ENCODE peak calls at places on chromosome 15, in nine cellular contexts. X is CD8-positive, alpha-beta memory T cell; P is psoas muscle; I is astrocyte of the spinal cord; A is bronchial epithelial cell; D is coronary artery; U is lung; S is HL-60; G is cardiac fibroblast. M is an unnamed sample.

GRCh38 chr15:67997996-67998395 is 56.1 kb upstream of the PIAS1 start:
- DNase-seq in X (no peak), P (no peak), I (peak), A (peak), D (no peak), U (no peak), S (no peak), G (peak), M (peak)

GRCh38 chr15:100731259-100732156 is 129.1 kb downstream of the ASB7 start:
- DNase-seq in X (no peak), P (no peak), I (no peak), A (no peak), D (no peak), U (no peak), S (no peak), G (no peak), M (peak)

GRCh38 chr15:98927057-98927456 is 80.5 kb downstream of the PGPEP1L start:
- DNase-seq in X (no peak), P (no peak), I (no peak), A (no peak), D (no peak), U (no peak), S (no peak), G (no peak), M (no peak)

GRCh38 chr15:86855307-86855706 is 775.6 kb downstream of the AGBL1 start:
- DNase-seq in X (no peak), P (no peak), I (no peak), A (no peak), D (no peak), U (no peak), S (no peak), G (peak), M (peak)

GRCh38 chr15:92277776-92278175 is 115.9 kb upstream of the ST8SIA2 start:
- DNase-seq in X (no peak), P (no peak), I (peak), A (peak), D (no peak), U (peak), S (peak), G (peak), M (peak)

GRCh38 chr15:27133244-27133643 is 162.3 kb downstream of the GABRG3 start:
- DNase-seq in X (no peak), P (no peak), I (no peak), A (no peak), D (no peak), U (no peak), S (no peak), G (no peak), M (no peak)

GRCh38 chr15:87045741-87046140 is 966.1 kb downstream of the AGBL1 start:
- DNase-seq in X (no peak), P (no peak), I (no peak), A (peak), D (no peak), U (no peak), S (no peak), G (peak), M (peak)

GRCh38 chr15:72227192-72227586 is 3.8 kb downstream of the PKM start:
- DNase-seq in X (peak), P (peak), I (peak), A (peak), D (no peak), U (no peak), S (peak), G (peak), M (peak)

GRCh38 chr15:44775923-44776322 is 39.6 kb downstream of the TRIM69 start:
- DNase-seq in X (no peak), P (no peak), I (no peak), A (peak), D (no peak), U (no peak), S (no peak), G (peak), M (peak)

GRCh38 chr15:67199881-67200763 is 54.3 kb downstream of the AAGAB start:
- DNase-seq in X (no peak), P (no peak), I (no peak), A (peak), D (no peak), U (no peak), S (no peak), G (peak), M (peak)

GRCh38 chr15:101397521-101398003 is 91.9 kb downstream of the PCSK6 start:
- DNase-seq in X (no peak), P (no peak), I (no peak), A (no peak), D (no peak), U (no peak), S (no peak), G (no peak), M (no peak)

GRCh38 chr15:50685191-50685975 is 1.2 kb downstream of the TRPM7 start:
- DNase-seq in X (no peak), P (no peak), I (peak), A (no peak), D (no peak), U (no peak), S (no peak), G (peak), M (peak)

GRCh38 chr15:79370716-79371115 is 59.8 kb downstream of the TMED3 start:
- DNase-seq in X (no peak), P (no peak), I (peak), A (no peak), D (no peak), U (no peak), S (peak), G (peak), M (no peak)

GRCh38 chr15:73647259-73648026 is 14.3 kb upstream of the NPTN start:
- DNase-seq in X (no peak), P (no peak), I (no peak), A (peak), D (no peak), U (no peak), S (no peak), G (peak), M (peak)

GRCh38 chr15:101526021-101526420 is 36.5 kb upstream of the PCSK6 start:
- DNase-seq in X (no peak), P (no peak), I (no peak), A (no peak), D (no peak), U (no peak), S (no peak), G (no peak), M (no peak)

GRCh38 chr15:95470529-95470928 is 860.0 kb upstream of the NR2F2 start:
- DNase-seq in X (no peak), P (no peak), I (no peak), A (no peak), D (no peak), U (no peak), S (no peak), G (no peak), M (no peak)

GRCh38 chr15:96703087-96703486 is 372.6 kb downstream of the NR2F2 start:
- DNase-seq in X (no peak), P (no peak), I (no peak), A (no peak), D (no peak), U (no peak), S (no peak), G (no peak), M (no peak)

DNA sequence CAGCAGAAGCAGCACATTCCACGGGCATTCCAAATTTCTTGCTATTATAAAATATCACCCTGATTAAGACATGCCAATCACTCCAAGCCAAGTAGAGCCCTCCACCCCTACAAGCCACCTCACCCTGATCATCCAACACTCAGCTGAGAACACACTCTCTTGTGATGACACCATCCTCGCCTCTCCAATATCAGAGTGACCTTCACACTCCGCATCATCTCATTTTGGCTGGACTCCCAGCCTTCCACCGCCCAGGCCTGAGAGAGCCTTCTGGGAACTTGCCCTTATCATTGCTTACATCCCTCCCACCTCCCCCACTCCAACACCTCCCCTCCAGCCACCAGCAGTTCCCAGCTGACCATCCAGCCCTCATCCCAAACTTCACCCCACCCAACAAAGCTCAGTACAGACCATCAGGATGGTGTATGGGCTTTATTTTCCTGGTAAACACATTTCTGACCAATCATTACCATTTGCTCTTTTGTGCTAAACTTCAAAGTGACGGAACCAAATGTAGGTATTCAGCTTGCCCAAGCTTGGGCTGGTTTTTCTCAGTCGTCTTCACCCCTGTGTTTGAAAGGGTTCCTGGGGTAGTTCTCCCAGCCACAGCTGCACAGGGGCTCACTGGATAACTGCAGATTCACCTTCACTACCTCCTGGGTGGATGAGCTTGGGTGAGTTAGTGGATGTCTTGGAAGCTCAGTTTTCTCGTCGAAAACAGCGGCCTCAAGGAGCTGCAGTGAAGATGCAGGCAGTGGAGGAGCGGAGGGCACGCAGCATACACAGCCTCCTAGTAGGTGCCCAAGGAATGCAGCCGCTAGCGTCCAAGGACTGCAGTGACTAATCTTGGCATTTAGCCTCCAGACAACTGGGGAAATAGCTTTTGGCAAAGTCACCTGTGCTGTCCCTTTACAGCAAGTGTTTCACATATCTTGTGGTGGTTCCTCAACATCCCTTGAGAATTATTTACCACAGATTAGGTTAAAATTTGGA is 115.1 kb downstream of the LIPC start:
- DNase-seq in X (no peak), P (peak), I (peak), A (peak), D (no peak), U (peak), S (no peak), G (peak), M (peak)
- H3K4me3 ChIP-seq in X (no peak), P (no peak), I (no peak), A (no peak), D (no peak), U (no peak), S (no peak), G (no peak), M (no peak)

DNA sequence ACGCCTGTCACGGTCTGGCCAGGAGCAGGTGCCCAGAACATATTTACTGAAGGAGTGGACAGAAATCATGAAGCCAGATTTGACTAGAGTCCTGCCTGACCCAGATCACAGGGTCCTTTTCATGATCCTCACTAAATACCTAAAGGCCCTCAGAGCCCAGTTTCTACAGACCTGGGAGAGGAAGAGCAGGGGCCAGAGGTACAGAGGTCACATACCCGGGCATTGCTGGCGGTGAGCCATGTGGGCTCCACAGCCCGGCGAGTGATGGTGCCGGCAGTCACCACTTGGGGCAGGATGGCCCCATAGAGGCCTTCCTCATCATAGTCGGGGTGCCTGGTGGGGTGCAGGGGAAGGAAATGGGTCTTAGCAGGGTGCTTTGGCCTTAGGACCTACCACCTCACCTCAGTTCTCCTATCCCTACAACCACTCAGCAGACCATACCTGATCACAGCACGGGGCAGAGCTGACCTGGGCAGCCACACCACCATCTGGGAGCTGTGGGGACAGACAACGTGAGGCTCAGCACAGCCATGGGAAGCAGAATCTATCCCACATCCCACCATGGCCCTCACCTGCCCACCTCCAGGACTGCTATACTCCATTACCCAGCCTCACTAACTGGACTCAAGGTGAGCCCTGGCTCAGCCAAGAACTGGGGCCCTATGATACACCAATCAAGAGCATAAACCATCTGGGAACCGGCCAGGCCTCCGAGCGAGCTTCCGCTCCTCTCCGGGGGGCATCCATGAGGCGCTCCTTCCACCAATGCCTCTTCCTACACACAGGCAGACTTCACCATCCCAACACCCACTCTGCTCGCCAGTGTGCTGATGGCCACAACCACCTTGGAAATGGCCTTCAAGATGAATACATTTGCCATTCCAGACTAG is 12.9 kb downstream of the POLG start:
- DNase-seq in X (no peak), P (no peak), I (no peak), A (no peak), D (no peak), U (no peak), S (no peak), G (no peak), M (no peak)
- H3K4me3 ChIP-seq in X (no peak), P (no peak), I (no peak), A (no peak), D (no peak), U (no peak), S (no peak), G (no peak), M (no peak)

GRCh38 chr15:39785806-39786205 is 3.2 kb upstream of the FSIP1 start:
- DNase-seq in X (no peak), P (no peak), I (no peak), A (no peak), D (no peak), U (no peak), S (no peak), G (no peak), M (no peak)

GRCh38 chr15:39788108-39788507 is 5.5 kb upstream of the FSIP1 start:
- DNase-seq in X (no peak), P (no peak), I (peak), A (no peak), D (no peak), U (no peak), S (no peak), G (peak), M (no peak)

GRCh38 chr15:39786444-39787056 is 3.9 kb upstream of the FSIP1 start:
- DNase-seq in X (peak), P (no peak), I (peak), A (peak), D (no peak), U (no peak), S (no peak), G (peak), M (peak)

GRCh38 chr15:39788800-39789565 is 6.3 kb upstream of the FSIP1 start:
- DNase-seq in X (no peak), P (no peak), I (no peak), A (no peak), D (no peak), U (no peak), S (no peak), G (peak), M (no peak)

GRCh38 chr15:39787479-39787878 is 4.8 kb upstream of the FSIP1 start:
- DNase-seq in X (no peak), P (no peak), I (peak), A (no peak), D (no peak), U (no peak), S (no peak), G (peak), M (no peak)
- H3K4me3 ChIP-seq in X (no peak), P (no peak), I (no peak), A (no peak), D (no peak), U (no peak), S (no peak), G (no peak), M (no peak)

DNA sequence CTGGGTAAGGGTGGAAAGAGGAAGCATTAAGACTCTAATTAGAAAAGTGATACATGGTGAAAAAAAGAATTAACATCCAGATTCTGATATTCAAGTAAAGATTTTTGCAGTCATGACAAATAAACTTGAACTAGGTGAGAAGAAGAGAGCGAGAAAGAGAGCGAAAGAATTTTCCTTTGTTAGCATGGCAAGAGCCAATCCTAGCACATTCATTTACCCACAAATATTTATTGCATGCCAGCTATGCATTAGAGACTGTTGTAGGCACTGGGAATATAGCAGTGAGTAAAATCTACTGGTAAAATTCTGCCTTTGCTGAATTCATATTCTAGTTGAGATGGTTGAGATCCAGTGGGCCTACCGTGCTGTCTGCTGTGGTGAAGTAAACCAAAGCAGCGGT is 177.9 kb upstream of the DPH6 start:
- DNase-seq in X (no peak), P (no peak), I (no peak), A (no peak), D (no peak), U (no peak), S (no peak), G (no peak), M (no peak)
- H3K4me3 ChIP-seq in X (no peak), P (no peak), I (no peak), A (no peak), D (no peak), U (no peak), S (no peak), G (no peak), M (no peak)

GRCh38 chr15:84603630-84604379 is 3.0 kb downstream of the ZSCAN2 start:
- DNase-seq in X (no peak), P (no peak), I (no peak), A (no peak), D (no peak), U (no peak), S (no peak), G (no peak), M (no peak)
- H3K4me3 ChIP-seq in X (no peak), P (no peak), I (no peak), A (no peak), D (no peak), U (no peak), S (no peak), G (no peak), M (no peak)

GRCh38 chr15:75636026-75636425 is 4.0 kb downstream of the IMP3 start:
- DNase-seq in X (no peak), P (no peak), I (no peak), A (no peak), D (no peak), U (no peak), S (no peak), G (no peak), M (no peak)

GRCh38 chr15:75640483-75641175 is 605 bp upstream of the IMP3 start:
- DNase-seq in X (peak), P (no peak), I (peak), A (peak), D (no peak), U (no peak), S (no peak), G (peak), M (peak)

GRCh38 chr15:75639191-75639708 is 774 bp downstream of the IMP3 start:
- DNase-seq in X (no peak), P (no peak), I (no peak), A (peak), D (no peak), U (no peak), S (no peak), G (peak), M (peak)

GRCh38 chr15:75639709-75640482 is at the start of gene IMP3:
- DNase-seq in X (peak), P (peak), I (peak), A (peak), D (peak), U (peak), S (peak), G (peak), M (peak)

DNA sequence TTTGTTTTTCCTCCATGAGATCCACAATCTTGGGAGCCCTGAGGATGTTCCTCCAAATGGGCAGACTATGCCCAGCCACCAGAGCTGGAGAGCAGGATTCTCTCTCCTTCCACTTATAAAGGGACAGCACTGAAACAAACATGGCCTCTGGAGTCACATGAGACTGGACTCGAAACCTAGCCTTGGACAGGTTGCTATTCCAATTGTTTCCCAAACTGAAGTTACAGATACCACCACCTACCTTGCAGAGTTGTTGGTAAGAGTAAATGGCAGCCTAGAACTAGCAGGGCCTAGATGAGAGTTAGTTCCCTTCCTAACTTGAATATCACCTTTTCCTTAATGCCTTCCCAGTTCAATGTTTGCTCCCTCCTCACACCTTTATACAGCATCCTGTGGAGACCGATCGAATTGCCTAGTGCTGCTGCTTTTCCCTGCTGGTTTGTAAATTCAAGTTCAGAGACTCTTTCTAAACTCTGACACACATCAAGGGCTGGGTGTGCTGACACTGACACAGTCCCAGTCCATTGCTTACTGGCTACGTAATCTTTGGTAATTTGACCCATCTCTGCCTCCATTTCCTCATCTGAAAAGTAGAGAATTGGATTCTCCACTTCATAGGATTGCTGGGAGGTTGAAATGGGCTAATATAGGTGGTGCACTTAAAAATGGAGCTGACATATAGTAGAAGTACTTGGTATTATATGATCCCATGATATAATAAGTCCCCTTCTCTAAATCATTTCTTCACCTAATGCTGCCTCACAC is 2.6 kb downstream of the IMP3 start:
- DNase-seq in X (no peak), P (no peak), I (no peak), A (no peak), D (no peak), U (no peak), S (no peak), G (no peak), M (no peak)
- H3K4me3 ChIP-seq in X (no peak), P (peak), I (no peak), A (no peak), D (peak), U (no peak), S (peak), G (no peak), M (no peak)

GRCh38 chr15:20671665-20672064 is 130.1 kb upstream of the GOLGA6L6 start:
- DNase-seq in X (no peak), P (no peak), I (no peak), A (no peak), D (no peak), U (no peak), S (no peak), G (no peak), M (no peak)
- H3K4me3 ChIP-seq in X (no peak), P (no peak), I (no peak), A (no peak), D (no peak), U (no peak), S (no peak), G (no peak), M (no peak)

M was measured in epithelial cell of esophagus.